ENCODE peak calls at places on chromosomes 5 and 9, in five cellular contexts. B is GM23338, Q is suprapubic skin, S is HCT116, A is prostate gland. X is an unnamed sample.

GRCh38 chr9:109817146-109817845 is 37.3 kb downstream of the PALM2AKAP2 start:
- DNase-seq in B (no peak), Q (no peak), S (no peak), A (no peak), X (no peak)

GRCh38 chr5:154646841-154647759 is 108.1 kb upstream of the LARP1 start:
- DNase-seq in B (peak; percentile 88), Q (no peak), S (no peak), A (no peak), X (no peak)

GRCh38 chr9:137311171-137311970 is 9.3 kb upstream of the NRARP start:
- DNase-seq in B (no peak), Q (peak; percentile 75), S (peak; percentile 62), A (peak; percentile 81), X (no peak)

GRCh38 chr9:2066312-2067273 is 51.4 kb downstream of the SMARCA2 start:
- DNase-seq in B (peak; percentile 85), Q (no peak), S (no peak), A (peak; percentile 11), X (no peak)

GRCh38 chr5:142881076-142881466 is 110.9 kb downstream of the ARHGAP26 start:
- DNase-seq in B (peak; percentile 87), Q (no peak), S (no peak), A (no peak), X (peak; percentile 98)

GRCh38 chr5:57175586-57175985 is 1.7 kb downstream of the GPBP1 start:
- DNase-seq in B (peak; percentile 50), Q (no peak), S (no peak), A (no peak), X (no peak)

GRCh38 chr9:7169717-7170348 is 412.1 kb downstream of the KDM4C start:
- DNase-seq in B (no peak), Q (no peak), S (no peak), A (peak; percentile 40), X (no peak)

GRCh38 chr5:160054047-160054446 is 45.1 kb downstream of the TTC1 start:
- DNase-seq in B (no peak), Q (no peak), S (no peak), A (no peak), X (no peak)

GRCh38 chr5:96229173-96229572 is 203.9 kb downstream of the PCSK1 start:
- DNase-seq in B (no peak), Q (no peak), S (no peak), A (no peak), X (no peak)

GRCh38 chr9:33852216-33852826 is 35.4 kb downstream of the UBE2R2 start:
- DNase-seq in B (peak; percentile 66), Q (peak; percentile 73), S (peak; percentile 43), A (peak; percentile 81), X (peak; percentile 55)

GRCh38 chr9:127928232-127929043 is 2.1 kb downstream of the PIP5KL1 start:
- DNase-seq in B (no peak), Q (no peak), S (no peak), A (no peak), X (no peak)

GRCh38 chr5:38556599-38557308 is at the start of gene LIFR:
- DNase-seq in B (peak; percentile 87), Q (peak; percentile 86), S (peak; percentile 19), A (peak; percentile 84), X (peak; percentile 10)
- TF ChIP-seq POLR2AphosphoS5 in B (peak; percentile 79), Q (peak; percentile 62), S (peak; percentile 72), A (peak; percentile 72), X (no peak)

GRCh38 chr5:74686962-74687751 is 2.1 kb downstream of the HEXB start:
- DNase-seq in B (no peak), Q (no peak), S (no peak), A (no peak), X (no peak)

GRCh38 chr5:74679968-74680367 is 5.1 kb upstream of the HEXB start:
- DNase-seq in B (no peak), Q (no peak), S (no peak), A (no peak), X (no peak)

GRCh38 chr5:74685979-74686631 is 1.1 kb downstream of the HEXB start:
- DNase-seq in B (no peak), Q (no peak), S (no peak), A (no peak), X (peak; percentile 59)

GRCh38 chr5:74682636-74683035 is 2.4 kb upstream of the HEXB start:
- DNase-seq in B (no peak), Q (no peak), S (no peak), A (no peak), X (no peak)

GRCh38 chr5:74684900-74685851 is at the start of gene HEXB:
- DNase-seq in B (peak; percentile 97), Q (peak; percentile 93), S (peak; percentile 51), A (peak; percentile 89), X (peak; percentile 41)
- TF ChIP-seq POLR2AphosphoS5 in B (peak; percentile 86), Q (peak; percentile 60), S (peak; percentile 82), A (peak; percentile 77), X (no peak)

GRCh38 chr9:97572196-97572891 is 60.8 kb downstream of the TSTD2 start:
- DNase-seq in B (no peak), Q (no peak), S (no peak), A (no peak), X (no peak)
- TF ChIP-seq POLR2AphosphoS5 in B (no peak), Q (no peak), S (no peak), A (no peak), X (no peak)

GRCh38 chr5:132905938-132906337 is 32.5 kb downstream of the LEAP2 start:
- DNase-seq in B (peak; percentile 32), Q (no peak), S (no peak), A (peak; percentile 30), X (peak; percentile 14)
- TF ChIP-seq POLR2AphosphoS5 in B (no peak), Q (no peak), S (no peak), A (peak; percentile 80), X (no peak)

GRCh38 chr5:133467325-133467700 is 145.0 kb downstream of the FSTL4 start:
- DNase-seq in B (no peak), Q (no peak), S (no peak), A (no peak), X (no peak)
- TF ChIP-seq POLR2AphosphoS5 in B (no peak), Q (no peak), S (no peak), A (no peak), X (no peak)

GRCh38 chr9:87451149-87451548 is 46.5 kb upstream of the DAPK1 start:
- DNase-seq in B (no peak), Q (no peak), S (no peak), A (no peak), X (no peak)
- TF ChIP-seq POLR2AphosphoS5 in B (no peak), Q (no peak), S (no peak), A (no peak), X (no peak)

GRCh38 chr5:138491669-138492551 is 26.6 kb downstream of the EGR1 start:
- DNase-seq in B (peak; percentile 90), Q (peak; percentile 93), S (peak; percentile 60), A (peak; percentile 90), X (peak; percentile 24)
- TF ChIP-seq POLR2AphosphoS5 in B (peak; percentile 62), Q (no peak), S (peak; percentile 63), A (peak; percentile 30), X (no peak)